ENCODE peak calls at places on chromosomes 2 and 18, in four cellular contexts. F is H9, Z is H1, E is mesendoderm. R is an unnamed sample.

GRCh38 chr2:86037141-86037794 is 68.4 kb downstream of the POLR1A start:
- DNase-seq in Z (no peak), F (no peak), E (no peak), R (peak; percentile 92)

GRCh38 chr2:174027956-174028355 is 62.8 kb upstream of the SP3 start:
- DNase-seq in E (no peak), F (no peak), Z (no peak), R (no peak)

GRCh38 chr2:134441153-134441863 is 187.4 kb downstream of the MGAT5 start:
- DNase-seq in E (no peak), Z (no peak), F (no peak), R (no peak)

GRCh38 chr2:60549250-60550150 is 4.0 kb downstream of the BCL11A start:
- DNase-seq in E (peak; percentile 77), Z (peak; percentile 78), F (no peak), R (no peak)

GRCh38 chr2:176613358-176614032 is 344.3 kb downstream of the MTX2 start:
- DNase-seq in Z (no peak), F (no peak), E (no peak), R (no peak)

GRCh38 chr18:47512056-47512455 is 260.6 kb upstream of the SKOR2 start:
- DNase-seq in E (no peak), Z (peak; percentile 7), F (no peak), R (no peak)

GRCh38 chr2:46909771-46910419 is 5.7 kb downstream of the MCFD2 start:
- DNase-seq in Z (no peak), F (no peak), E (peak; percentile 76), R (peak; percentile 88)

GRCh38 chr2:165691615-165692014 is 102.4 kb downstream of the GALNT3 start:
- DNase-seq in E (peak; percentile 89), Z (peak; percentile 59), F (peak; percentile 67), R (peak; percentile 31)

GRCh38 chr2:66508358-66509071 is 73.6 kb downstream of the MEIS1 start:
- DNase-seq in F (peak; percentile 42), Z (no peak), E (peak; percentile 22), R (peak; percentile 49)

GRCh38 chr2:179898873-179899272 is 37.5 kb upstream of the ZNF385B start:
- DNase-seq in Z (peak; percentile 77), E (peak; percentile 91), F (peak; percentile 78), R (peak; percentile 17)

GRCh38 chr2:221767106-221767878 is 195.2 kb upstream of the EPHA4 start:
- DNase-seq in E (no peak), F (no peak), Z (no peak), R (peak; percentile 1)

GRCh38 chr2:3143602-3144001 is 234.0 kb downstream of the EIPR1 start:
- DNase-seq in F (peak; percentile 10), E (no peak), Z (no peak), R (no peak)

GRCh38 chr18:28063181-28063790 is 113.6 kb downstream of the CDH2 start:
- DNase-seq in Z (no peak), E (peak; percentile 77), F (no peak), R (peak; percentile 48)

GRCh38 chr2:36373149-36373880 is 17.7 kb downstream of the CRIM1 start:
- DNase-seq in F (no peak), Z (no peak), E (no peak), R (peak; percentile 70)

GRCh38 chr2:160582481-160583161 is 89.0 kb upstream of the RBMS1 start:
- DNase-seq in Z (no peak), E (peak; percentile 82), F (no peak), R (peak; percentile 75)

GRCh38 chr2:199144036-199144435 is 313.7 kb downstream of the SATB2 start:
- DNase-seq in E (no peak), Z (no peak), F (no peak), R (no peak)

GRCh38 chr2:218343591-218343990 is 13.1 kb upstream of the CATIP start:
- DNase-seq in Z (no peak), E (no peak), F (no peak), R (peak; percentile 67)

GRCh38 chr18:34866739-34867138 is 156.6 kb downstream of the DTNA start:
- DNase-seq in Z (no peak), E (peak; percentile 28), F (no peak), R (peak; percentile 30)

GRCh38 chr2:196486145-196486544 is 153.4 kb upstream of the CCDC150 start:
- DNase-seq in F (no peak), Z (no peak), E (peak; percentile 45), R (no peak)

GRCh38 chr2:240797500-240797895 is 22.5 kb downstream of the KIF1A start:
- DNase-seq in Z (no peak), F (no peak), E (no peak), R (no peak)

GRCh38 chr2:219551863-219552381 is 8.1 kb downstream of the TMEM198 start:
- DNase-seq in Z (no peak), F (peak; percentile 94), E (no peak), R (no peak)

GRCh38 chr2:207166349-207167128 is 791 bp upstream of the KLF7 start:
- DNase-seq in E (peak; percentile 92), Z (peak; percentile 84), F (peak; percentile 87), R (peak; percentile 81)

GRCh38 chr2:12201369-12201768 is 454.9 kb downstream of the LPIN1 start:
- DNase-seq in E (no peak), F (no peak), Z (no peak), R (no peak)

GRCh38 chr2:128343459-128343858 is 24.8 kb upstream of the HS6ST1 start:
- DNase-seq in F (no peak), E (no peak), Z (no peak), R (no peak)

GRCh38 chr2:53969285-53970094 is 1.3 kb downstream of the PSME4 start:
- DNase-seq in Z (no peak), E (no peak), F (no peak), R (peak; percentile 80)

GRCh38 chr2:58046585-58047372 is at the start of gene VRK2:
- DNase-seq in F (peak; percentile 92), E (peak; percentile 98), Z (peak; percentile 88), R (peak; percentile 87)

DNA sequence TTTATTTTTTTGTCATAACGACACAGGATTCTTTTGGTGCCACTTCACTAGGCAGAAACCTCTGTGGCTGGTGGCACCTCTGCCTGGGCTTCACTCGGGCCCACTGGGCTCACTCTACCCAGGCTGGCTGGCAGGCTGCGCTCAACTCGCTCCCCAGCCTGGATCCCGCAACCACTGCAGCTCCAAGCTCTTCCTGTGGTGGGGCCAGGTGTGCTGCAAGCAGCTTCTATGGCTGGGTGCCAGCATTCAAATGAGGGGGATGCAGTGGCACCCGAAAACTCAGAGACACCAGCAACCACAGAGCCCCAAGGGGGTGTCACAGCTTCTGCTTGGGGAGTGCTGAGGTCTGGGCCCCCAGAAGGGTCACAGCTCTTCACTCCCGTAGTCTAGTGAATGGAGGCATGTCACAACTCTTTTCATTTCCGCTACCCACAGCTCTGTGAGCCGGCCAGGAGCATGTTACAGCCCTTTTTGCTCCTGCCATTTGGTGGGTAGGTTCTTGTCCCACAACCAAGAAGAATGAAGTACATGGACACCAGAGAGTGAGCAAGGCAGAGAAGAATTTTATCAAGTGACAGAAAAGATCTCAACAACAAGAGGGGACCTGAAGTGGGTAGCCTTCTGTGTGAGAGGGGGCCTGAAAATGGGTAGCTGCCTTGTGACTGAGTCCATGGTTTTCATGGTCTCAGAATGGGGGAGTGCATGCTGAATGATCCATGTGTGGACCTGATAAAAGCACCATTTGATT is 170.1 kb downstream of the UBR3 start:
- DNase-seq in Z (no peak), F (no peak), E (no peak), R (no peak)
- H3K56ac ChIP-seq in Z (no peak overlapping the region), F (no peak overlapping the region), E (no peak overlapping the region), R (no peak overlapping the region)

DNA sequence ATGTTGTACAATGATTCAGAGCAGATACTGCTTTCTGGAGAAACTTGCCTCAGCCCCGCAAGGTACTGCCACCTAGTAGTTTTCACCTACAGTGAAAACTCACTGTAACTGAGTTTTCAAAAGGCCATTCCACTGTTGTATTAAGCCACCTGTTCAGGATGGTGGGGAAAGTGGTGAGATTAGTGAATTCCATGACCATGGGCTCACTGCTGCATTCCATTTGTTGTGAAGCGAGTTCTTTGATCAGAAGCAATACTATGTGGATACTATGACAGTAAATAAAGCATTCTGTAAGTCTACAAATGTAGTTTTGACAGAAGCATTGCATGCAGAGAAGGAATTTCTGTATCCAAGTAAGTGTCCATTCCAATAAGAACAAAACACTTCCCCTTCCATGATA is 113.6 kb downstream of the LAMA3 start:
- DNase-seq in Z (no peak), E (no peak), F (no peak), R (no peak)
- H3K56ac ChIP-seq in Z (no peak overlapping the region), E (no peak overlapping the region), F (no peak overlapping the region), R (no peak overlapping the region)

DNA sequence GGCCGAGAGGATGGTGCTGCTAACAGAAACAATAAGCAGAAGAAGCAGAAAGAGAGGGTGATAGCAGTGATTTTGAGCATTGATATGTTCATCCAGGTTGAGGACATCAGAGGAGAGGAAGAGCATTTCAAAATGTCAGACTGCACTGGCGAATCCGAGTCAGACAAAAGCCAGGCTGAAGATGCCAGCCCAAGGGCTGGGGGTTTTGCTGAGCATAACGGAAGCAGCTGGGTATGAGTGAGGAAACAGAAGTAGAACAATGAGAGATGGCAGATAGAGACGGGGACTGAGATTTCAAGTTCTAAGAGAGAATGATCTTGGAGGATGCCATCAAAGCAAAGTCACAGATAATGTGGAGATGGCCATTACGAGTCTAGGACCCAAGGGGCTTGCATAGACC is 151.2 kb downstream of the RNF144A start:
- DNase-seq in E (no peak), F (no peak), Z (no peak), R (no peak)
- H3K56ac ChIP-seq in E (no peak overlapping the region), F (no peak overlapping the region), Z (no peak overlapping the region), R (no peak overlapping the region)

GRCh38 chr2:238440767-238441166 is 14.0 kb downstream of the ASB1 start:
- DNase-seq in F (no peak), E (no peak), Z (no peak), R (no peak)

GRCh38 chr2:238439912-238440311 is 13.2 kb downstream of the ASB1 start:
- DNase-seq in E (no peak), Z (no peak), F (no peak), R (no peak)

GRCh38 chr2:238441262-238442114 is 14.8 kb downstream of the ASB1 start:
- DNase-seq in E (no peak), Z (no peak), F (no peak), R (peak; percentile 22)

GRCh38 chr2:238439093-238439849 is 12.5 kb downstream of the ASB1 start:
- DNase-seq in F (no peak), Z (no peak), E (peak; percentile 28), R (peak; percentile 98)

DNA sequence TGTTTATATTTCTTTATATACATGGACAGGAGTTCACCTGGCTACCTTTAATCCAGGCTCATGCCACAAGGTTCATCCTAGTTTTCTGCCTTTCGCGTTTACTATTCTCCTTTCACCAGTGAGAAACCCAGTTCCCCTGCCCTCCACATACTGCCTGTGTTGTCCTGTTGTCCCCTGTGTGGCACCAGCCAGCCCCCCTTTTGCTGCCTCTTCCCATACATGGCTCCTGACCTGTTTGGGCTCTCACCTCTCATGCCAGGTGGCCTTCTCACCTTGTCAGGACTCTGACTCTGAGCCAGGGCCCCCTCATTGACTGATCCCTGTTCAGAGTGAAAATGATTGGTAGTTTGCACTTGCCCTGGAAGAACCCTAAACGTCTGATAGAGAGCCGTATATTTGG is 13.6 kb downstream of the ASB1 start:
- DNase-seq in E (no peak), Z (no peak), F (no peak), R (no peak)
- H3K56ac ChIP-seq in E (no peak overlapping the region), Z (no peak overlapping the region), F (no peak overlapping the region), R (peak overlapping the region; percentile 29)

GRCh38 chr18:51778115-51778514 is 561.9 kb upstream of the DCC start:
- DNase-seq in Z (no peak), F (no peak), E (no peak), R (no peak)
- H3K56ac ChIP-seq in Z (no peak overlapping the region), F (no peak overlapping the region), E (no peak overlapping the region), R (no peak overlapping the region)

R was measured in IMR-90.